ENCODE peak calls at places on chromosome 9, in ten cellular contexts. A, P, H, T, G, S, N, L, X and W are unnamed samples.
A peak's percentile ranks its signal among the peaks of the same experiment; 100 is the strongest.

GRCh38 chr9:2122299-2122698 is 107.2 kb downstream of the SMARCA2 start:
- DNase-seq in A (no peak), G (no peak), T (no peak), S (no peak), H (no peak), N (no peak), L (no peak), X (no peak), P (no peak), W (no peak)

GRCh38 chr9:124331580-124331979 is 73.8 kb downstream of the NEK6 start:
- DNase-seq in T (no peak), N (no peak), H (no peak), L (no peak), S (no peak), P (no peak), X (no peak), A (no peak), G (no peak), W (no peak)

GRCh38 chr9:73357607-73358006 is 205.9 kb downstream of the ANXA1 start:
- DNase-seq in G (no peak), S (no peak), L (no peak), X (no peak), N (no peak), P (no peak), A (no peak), T (no peak), H (no peak), W (no peak)

GRCh38 chr9:112091805-112092204 is 83.3 kb downstream of the SUSD1 start:
- DNase-seq in L (no peak), T (no peak), G (no peak), X (peak; percentile 52), P (no peak), N (peak; percentile 47), A (no peak), H (no peak), S (peak; percentile 78), W (no peak)

GRCh38 chr9:136773386-136774044 is 9.2 kb upstream of the LCN15 start:
- DNase-seq in P (no peak), L (no peak), N (peak; percentile 32), X (peak; percentile 66), H (no peak), S (peak; percentile 56), G (no peak), A (no peak), T (no peak), W (no peak)

GRCh38 chr9:121984726-121985402 is 108.2 kb downstream of the TTLL11 start:
- DNase-seq in N (peak; percentile 90), A (no peak), S (no peak), T (no peak), G (no peak), L (no peak), P (no peak), X (no peak), H (no peak), W (no peak)

GRCh38 chr9:136011703-136012496 is 50.7 kb upstream of the UBAC1 start:
- DNase-seq in X (no peak), L (peak; percentile 33), P (no peak), S (no peak), N (peak; percentile 96), H (no peak), A (no peak), T (peak; percentile 91), G (no peak), W (no peak)

GRCh38 chr9:112861638-112862555 is 28.8 kb downstream of the SLC46A2 start:
- DNase-seq in P (no peak), S (no peak), H (no peak), N (peak; percentile 73), A (no peak), X (no peak), G (no peak), L (peak; percentile 89), T (no peak), W (no peak)

GRCh38 chr9:109458453-109459211 is 39.5 kb downstream of the PTPN3 start:
- DNase-seq in N (no peak), H (no peak), S (no peak), X (no peak), P (no peak), G (no peak), A (no peak), L (no peak), T (no peak), W (no peak)

GRCh38 chr9:106752581-106752980 is 110.4 kb upstream of the ZNF462 start:
- DNase-seq in P (no peak), G (no peak), H (no peak), X (no peak), N (no peak), S (no peak), A (peak; percentile 81), L (no peak), T (no peak), W (no peak)

GRCh38 chr9:135343733-135344522 is 135.7 kb upstream of the PPP1R26 start:
- DNase-seq in X (peak; percentile 87), G (no peak), A (peak; percentile 78), H (peak; percentile 13), P (peak; percentile 7), S (peak; percentile 90), N (peak; percentile 46), L (peak; percentile 43), T (peak; percentile 57), W (peak; percentile 52)

GRCh38 chr9:128712451-128713410 is 10.4 kb downstream of the PKN3 start:
- DNase-seq in H (no peak), X (no peak), G (no peak), T (no peak), N (no peak), P (no peak), L (peak; percentile 35), A (peak; percentile 50), S (no peak), W (no peak)

GRCh38 chr9:109134167-109134578 is 14.4 kb upstream of the TMEM245 start:
- DNase-seq in P (no peak), S (no peak), T (no peak), L (no peak), X (no peak), A (no peak), G (no peak), H (no peak), N (no peak), W (no peak)

GRCh38 chr9:91302831-91303230 is 58.9 kb downstream of the AUH start:
- DNase-seq in A (no peak), L (no peak), G (no peak), T (peak; percentile 52), H (no peak), N (peak; percentile 71), X (peak; percentile 17), S (no peak), P (no peak), W (no peak)

GRCh38 chr9:112145886-112146285 is 29.2 kb downstream of the SUSD1 start:
- DNase-seq in G (no peak), T (peak; percentile 48), A (no peak), L (no peak), H (no peak), S (no peak), X (no peak), N (peak; percentile 9), P (no peak), W (no peak)

GRCh38 chr9:95099321-95100070 is 218.0 kb downstream of the FANCC start:
- DNase-seq in L (no peak), T (no peak), X (no peak), H (no peak), A (no peak), N (no peak), G (no peak), P (no peak), S (no peak), W (no peak)

GRCh38 chr9:36976371-36977030 is 57.6 kb downstream of the PAX5 start:
- DNase-seq in A (peak; percentile 70), N (no peak), L (no peak), X (no peak), P (no peak), S (no peak), G (no peak), T (no peak), H (no peak), W (no peak)

GRCh38 chr9:115107701-115108100 is 10.3 kb downstream of the TNC start:
- DNase-seq in P (no peak), A (no peak), T (no peak), G (no peak), N (no peak), L (no peak), S (no peak), X (no peak), H (no peak), W (no peak)